ENCODE peak calls at places on chromosomes 2 and 18, in five cellular contexts. One of them, this sample, is unnamed.

GRCh38 chr2:29032189-29032588 is 42.1 kb downstream of the PCARE start:
- DNase-seq in Caco-2: no peak
- DNase-seq in left ventricle myocardium inferior: no peak
- DNase-seq in K562: no peak
- DNase-seq in neuronal stem cell: no peak
- DNase-seq in this sample: no peak

GRCh38 chr2:111705711-111706323 is 178.2 kb downstream of the ANAPC1 start:
- DNase-seq in Caco-2: no peak
- DNase-seq in left ventricle myocardium inferior: no peak
- DNase-seq in K562: no peak
- DNase-seq in neuronal stem cell: peak; percentile 65
- DNase-seq in this sample: no peak

GRCh38 chr2:150107816-150108215 is 379.7 kb downstream of the RND3 start:
- DNase-seq in Caco-2: no peak
- DNase-seq in left ventricle myocardium inferior: no peak
- DNase-seq in K562: no peak
- DNase-seq in neuronal stem cell: no peak
- DNase-seq in this sample: no peak

GRCh38 chr2:205463626-205464025 is 218.7 kb upstream of the NRP2 start:
- DNase-seq in Caco-2: no peak
- DNase-seq in left ventricle myocardium inferior: no peak
- DNase-seq in K562: no peak
- DNase-seq in neuronal stem cell: no peak
- DNase-seq in this sample: no peak

GRCh38 chr2:192960945-192961344 is 766.2 kb upstream of the TMEFF2 start:
- DNase-seq in Caco-2: no peak
- DNase-seq in left ventricle myocardium inferior: no peak
- DNase-seq in K562: no peak
- DNase-seq in neuronal stem cell: no peak
- DNase-seq in this sample: no peak

GRCh38 chr2:152635635-152636298 is 81.5 kb downstream of the PRPF40A start:
- DNase-seq in Caco-2: peak; percentile 68
- DNase-seq in left ventricle myocardium inferior: peak; percentile 17
- DNase-seq in K562: peak; percentile 73
- DNase-seq in neuronal stem cell: peak; percentile 57
- DNase-seq in this sample: peak; percentile 49

GRCh38 chr2:172395503-172395902 is 31.9 kb upstream of the ITGA6 start:
- DNase-seq in Caco-2: no peak
- DNase-seq in left ventricle myocardium inferior: no peak
- DNase-seq in K562: no peak
- DNase-seq in neuronal stem cell: no peak
- DNase-seq in this sample: no peak

GRCh38 chr2:162075689-162076132 is 1.7 kb upstream of the DPP4 start:
- DNase-seq in Caco-2: no peak
- DNase-seq in left ventricle myocardium inferior: no peak
- DNase-seq in K562: no peak
- DNase-seq in neuronal stem cell: no peak
- DNase-seq in this sample: no peak

GRCh38 chr2:60979231-60979630 is 38.3 kb upstream of the PEX13 start:
- DNase-seq in Caco-2: no peak
- DNase-seq in left ventricle myocardium inferior: no peak
- DNase-seq in K562: no peak
- DNase-seq in neuronal stem cell: no peak
- DNase-seq in this sample: no peak

GRCh38 chr18:75865639-75866038 is 438.1 kb upstream of the SMIM21 start:
- DNase-seq in Caco-2: no peak
- DNase-seq in left ventricle myocardium inferior: no peak
- DNase-seq in K562: no peak
- DNase-seq in neuronal stem cell: no peak
- DNase-seq in this sample: no peak

GRCh38 chr2:199410130-199410529 is 47.6 kb downstream of the SATB2 start:
- DNase-seq in Caco-2: no peak
- DNase-seq in left ventricle myocardium inferior: no peak
- DNase-seq in K562: no peak
- DNase-seq in neuronal stem cell: no peak
- DNase-seq in this sample: no peak

GRCh38 chr2:227450921-227451654 is 20.9 kb upstream of the AGFG1 start:
- DNase-seq in Caco-2: peak; percentile 58
- DNase-seq in left ventricle myocardium inferior: no peak
- DNase-seq in K562: peak; percentile 88
- DNase-seq in neuronal stem cell: no peak
- DNase-seq in this sample: peak; percentile 40

GRCh38 chr2:174493549-174494331 is 6.9 kb upstream of the GPR155 start:
- DNase-seq in Caco-2: no peak
- DNase-seq in left ventricle myocardium inferior: no peak
- DNase-seq in K562: no peak
- DNase-seq in neuronal stem cell: no peak
- DNase-seq in this sample: no peak

GRCh38 chr2:122193622-122194021 is 438.2 kb downstream of the TSN start:
- DNase-seq in Caco-2: no peak
- DNase-seq in left ventricle myocardium inferior: no peak
- DNase-seq in K562: peak; percentile 41
- DNase-seq in neuronal stem cell: no peak
- DNase-seq in this sample: no peak

GRCh38 chr2:46735108-46735691 is 180.4 kb downstream of the MCFD2 start:
- DNase-seq in Caco-2: no peak
- DNase-seq in left ventricle myocardium inferior: no peak
- DNase-seq in K562: no peak
- DNase-seq in neuronal stem cell: no peak
- DNase-seq in this sample: no peak
- H3K4me1 ChIP-seq in Caco-2: peaks cover 32% of the 10 kb centered on the region
- H3K4me1 ChIP-seq in left ventricle myocardium inferior: peaks cover 51% of the 10 kb centered on the region
- H3K4me1 ChIP-seq in K562: no peaks in the 10 kb centered on the region
- H3K4me1 ChIP-seq in neuronal stem cell: peaks cover 3% of the 10 kb centered on the region
- H3K4me1 ChIP-seq in this sample: peaks cover 5% of the 10 kb centered on the region

DNA sequence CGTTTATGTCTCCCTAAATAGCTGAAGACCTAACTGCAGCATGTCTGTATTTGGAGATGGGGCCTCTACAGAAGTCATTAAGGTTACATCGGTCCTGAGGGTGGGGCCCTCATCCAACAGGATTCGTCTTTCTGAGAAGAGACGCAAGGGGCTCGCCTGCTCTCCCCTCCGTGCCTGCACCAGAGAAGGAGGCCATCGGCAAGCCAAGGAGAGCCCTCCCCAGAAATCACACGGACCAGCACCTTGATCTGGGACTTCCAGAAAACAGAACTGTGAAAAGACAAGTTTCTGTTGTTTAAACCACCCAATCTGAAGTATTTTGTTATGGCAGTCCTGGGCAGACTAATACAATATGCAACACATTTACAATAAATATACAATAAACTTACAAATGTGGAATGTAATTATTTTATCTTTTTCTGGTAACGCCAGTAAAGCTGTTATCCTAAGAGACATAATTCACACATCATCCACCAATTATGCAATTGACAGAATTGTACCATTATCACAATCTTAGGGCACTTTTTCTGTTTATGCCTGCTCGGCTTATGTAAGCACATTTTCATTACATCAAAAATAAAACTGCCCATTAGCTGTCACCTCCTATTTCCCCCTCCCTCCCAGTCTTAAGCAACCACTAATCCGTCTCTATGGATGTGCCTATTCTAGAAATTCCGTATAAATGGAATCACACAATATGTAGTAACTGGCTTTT is 6.1 kb downstream of the HSBP1L1 start:
- DNase-seq in Caco-2: no peak
- DNase-seq in left ventricle myocardium inferior: no peak
- DNase-seq in K562: no peak
- DNase-seq in neuronal stem cell: no peak
- DNase-seq in this sample: no peak
- H3K4me3 ChIP-seq in Caco-2: no peak overlapping the region
- H3K4me3 ChIP-seq in left ventricle myocardium inferior: no peak overlapping the region
- H3K4me3 ChIP-seq in K562: no peak overlapping the region
- H3K4me3 ChIP-seq in neuronal stem cell: no peak overlapping the region
- H3K4me3 ChIP-seq in this sample: no peak overlapping the region

GRCh38 chr2:127081826-127082633 is 24.9 kb downstream of the BIN1 start:
- DNase-seq in Caco-2: no peak
- DNase-seq in left ventricle myocardium inferior: no peak
- DNase-seq in K562: peak; percentile 48
- DNase-seq in neuronal stem cell: no peak
- DNase-seq in this sample: no peak

GRCh38 chr2:127082974-127083373 is 24.0 kb downstream of the BIN1 start:
- DNase-seq in Caco-2: no peak
- DNase-seq in left ventricle myocardium inferior: no peak
- DNase-seq in K562: no peak
- DNase-seq in neuronal stem cell: no peak
- DNase-seq in this sample: no peak

GRCh38 chr2:127080226-127080940 is 26.6 kb downstream of the BIN1 start:
- DNase-seq in Caco-2: peak; percentile 65
- DNase-seq in left ventricle myocardium inferior: peak; percentile 34
- DNase-seq in K562: peak; percentile 66
- DNase-seq in neuronal stem cell: no peak
- DNase-seq in this sample: no peak

GRCh38 chr2:127079358-127079920 is 27.5 kb downstream of the BIN1 start:
- DNase-seq in Caco-2: no peak
- DNase-seq in left ventricle myocardium inferior: no peak
- DNase-seq in K562: no peak
- DNase-seq in neuronal stem cell: no peak
- DNase-seq in this sample: no peak

GRCh38 chr2:127080941-127081769 is 25.8 kb downstream of the BIN1 start:
- DNase-seq in Caco-2: no peak
- DNase-seq in left ventricle myocardium inferior: no peak
- DNase-seq in K562: no peak
- DNase-seq in neuronal stem cell: no peak
- DNase-seq in this sample: no peak
- H3K4me1 ChIP-seq in Caco-2: peaks cover 69% of the 10 kb centered on the region
- H3K4me1 ChIP-seq in left ventricle myocardium inferior: peaks cover 56% of the 10 kb centered on the region
- H3K4me1 ChIP-seq in K562: peaks cover 9% of the 10 kb centered on the region
- H3K4me1 ChIP-seq in neuronal stem cell: peaks cover 44% of the 10 kb centered on the region
- H3K4me1 ChIP-seq in this sample: no peaks in the 10 kb centered on the region

DNA sequence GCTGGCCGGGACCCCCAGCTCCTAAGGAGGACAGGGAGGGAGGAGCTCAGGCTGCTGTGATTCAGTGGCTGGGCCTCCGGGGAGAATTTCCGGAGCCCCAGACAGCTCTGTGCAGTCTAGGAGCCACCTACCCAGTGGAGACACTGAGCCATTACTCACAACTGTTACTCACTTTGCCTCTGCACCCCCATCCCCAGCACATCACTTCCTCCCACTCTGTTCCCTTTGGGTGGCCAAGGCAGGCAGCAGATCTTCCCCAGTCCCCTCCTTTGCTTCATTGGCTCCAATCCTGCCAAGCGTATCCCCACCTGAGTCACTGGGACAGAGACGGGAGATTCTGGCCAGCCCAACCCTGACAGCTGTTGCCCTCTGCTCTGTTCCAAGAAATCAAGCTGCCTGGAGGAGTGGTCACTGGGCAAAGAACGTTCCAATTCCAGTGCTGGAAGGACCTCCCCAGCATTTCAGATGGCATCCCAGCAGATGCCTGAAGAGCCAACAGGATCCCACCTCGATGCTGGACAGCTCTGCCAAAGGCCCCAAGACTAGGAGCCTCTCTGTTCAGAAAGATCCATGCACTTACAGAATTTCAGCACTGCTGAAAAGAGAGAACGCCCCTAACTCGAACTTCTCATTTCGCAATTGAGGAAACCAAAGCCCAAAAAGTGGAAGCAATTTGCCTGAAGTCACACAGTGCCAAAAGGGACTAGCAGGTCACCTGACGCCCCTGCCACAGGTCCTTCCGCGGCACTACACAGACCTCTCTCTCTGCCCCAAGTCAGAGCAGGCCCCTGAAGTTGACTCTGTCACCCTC is 68.3 kb downstream of the TNS1 start:
- DNase-seq in Caco-2: no peak
- DNase-seq in left ventricle myocardium inferior: peak; percentile 73
- DNase-seq in K562: no peak
- DNase-seq in neuronal stem cell: no peak
- DNase-seq in this sample: no peak
- H3K4me3 ChIP-seq in Caco-2: no peak overlapping the region
- H3K4me3 ChIP-seq in left ventricle myocardium inferior: peak overlapping the region; percentile 84
- H3K4me3 ChIP-seq in K562: no peak overlapping the region
- H3K4me3 ChIP-seq in neuronal stem cell: no peak overlapping the region
- H3K4me3 ChIP-seq in this sample: no peak overlapping the region

This sample was measured in BE2C.